ENCODE peak calls at places on chromosomes 12 and 14, in ten cellular contexts. One of them, this sample, is unnamed.

GRCh38 chr12:121799175-121799841 is 4.5 kb upstream of the SETD1B start:
- DNase-seq in activated CD4-positive, alpha-beta T cell treated with anti-CD3 and anti-CD28 coated beads, Interleukin-2, amount 10 ng/mL, durations not matched to agents 7 days and 5 days: peak
- DNase-seq in NCI-H1092: peak
- DNase-seq in stimulated activated CD4-positive, alpha-beta T cell treated with anti-CD3 and anti-CD28 coated beads, TNF-alpha, amount 100 ng/mL, for 1 hour: no peak
- DNase-seq in cardiac muscle cell: peak
- DNase-seq in T-helper 9 cell: no peak
- DNase-seq in upper lobe of right lung: peak
- DNase-seq in ELF-1: peak
- DNase-seq in EL: peak
- DNase-seq in HTR-8/SVneo: peak
- DNase-seq in this sample: peak

GRCh38 chr14:20530771-20531571 is 25.6 kb downstream of the RNASE10 start:
- DNase-seq in activated CD4-positive, alpha-beta T cell treated with anti-CD3 and anti-CD28 coated beads, Interleukin-2, amount 10 ng/mL, durations not matched to agents 7 days and 5 days: peak
- DNase-seq in NCI-H1092: peak
- DNase-seq in stimulated activated CD4-positive, alpha-beta T cell treated with anti-CD3 and anti-CD28 coated beads, TNF-alpha, amount 100 ng/mL, for 1 hour: peak
- DNase-seq in cardiac muscle cell: peak
- DNase-seq in T-helper 9 cell: peak
- DNase-seq in upper lobe of right lung: peak
- DNase-seq in ELF-1: peak
- DNase-seq in EL: peak
- DNase-seq in HTR-8/SVneo: peak
- DNase-seq in this sample: peak

GRCh38 chr12:52912711-52913423 is 8.0 kb upstream of the KRT8 start:
- DNase-seq in activated CD4-positive, alpha-beta T cell treated with anti-CD3 and anti-CD28 coated beads, Interleukin-2, amount 10 ng/mL, durations not matched to agents 7 days and 5 days: no peak
- DNase-seq in NCI-H1092: no peak
- DNase-seq in stimulated activated CD4-positive, alpha-beta T cell treated with anti-CD3 and anti-CD28 coated beads, TNF-alpha, amount 100 ng/mL, for 1 hour: no peak
- DNase-seq in cardiac muscle cell: no peak
- DNase-seq in T-helper 9 cell: no peak
- DNase-seq in upper lobe of right lung: no peak
- DNase-seq in ELF-1: no peak
- DNase-seq in EL: no peak
- DNase-seq in HTR-8/SVneo: no peak
- DNase-seq in this sample: no peak

GRCh38 chr14:71103662-71104484 is 196.6 kb downstream of the PCNX1 start:
- DNase-seq in activated CD4-positive, alpha-beta T cell treated with anti-CD3 and anti-CD28 coated beads, Interleukin-2, amount 10 ng/mL, durations not matched to agents 7 days and 5 days: peak
- DNase-seq in NCI-H1092: peak
- DNase-seq in stimulated activated CD4-positive, alpha-beta T cell treated with anti-CD3 and anti-CD28 coated beads, TNF-alpha, amount 100 ng/mL, for 1 hour: no peak
- DNase-seq in cardiac muscle cell: peak
- DNase-seq in T-helper 9 cell: no peak
- DNase-seq in upper lobe of right lung: no peak
- DNase-seq in ELF-1: no peak
- DNase-seq in EL: peak
- DNase-seq in HTR-8/SVneo: peak
- DNase-seq in this sample: no peak

GRCh38 chr14:31622060-31622459 is 60.9 kb downstream of the NUBPL start:
- DNase-seq in activated CD4-positive, alpha-beta T cell treated with anti-CD3 and anti-CD28 coated beads, Interleukin-2, amount 10 ng/mL, durations not matched to agents 7 days and 5 days: no peak
- DNase-seq in NCI-H1092: no peak
- DNase-seq in stimulated activated CD4-positive, alpha-beta T cell treated with anti-CD3 and anti-CD28 coated beads, TNF-alpha, amount 100 ng/mL, for 1 hour: no peak
- DNase-seq in cardiac muscle cell: no peak
- DNase-seq in T-helper 9 cell: no peak
- DNase-seq in upper lobe of right lung: no peak
- DNase-seq in ELF-1: no peak
- DNase-seq in EL: no peak
- DNase-seq in HTR-8/SVneo: no peak
- DNase-seq in this sample: no peak

GRCh38 chr12:41573445-41573844 is 385.3 kb downstream of the PDZRN4 start:
- DNase-seq in activated CD4-positive, alpha-beta T cell treated with anti-CD3 and anti-CD28 coated beads, Interleukin-2, amount 10 ng/mL, durations not matched to agents 7 days and 5 days: no peak
- DNase-seq in NCI-H1092: no peak
- DNase-seq in stimulated activated CD4-positive, alpha-beta T cell treated with anti-CD3 and anti-CD28 coated beads, TNF-alpha, amount 100 ng/mL, for 1 hour: no peak
- DNase-seq in cardiac muscle cell: no peak
- DNase-seq in T-helper 9 cell: no peak
- DNase-seq in upper lobe of right lung: no peak
- DNase-seq in ELF-1: no peak
- DNase-seq in EL: no peak
- DNase-seq in HTR-8/SVneo: no peak
- DNase-seq in this sample: no peak

GRCh38 chr12:49665384-49665783 is 41.8 kb downstream of the FMNL3 start:
- DNase-seq in activated CD4-positive, alpha-beta T cell treated with anti-CD3 and anti-CD28 coated beads, Interleukin-2, amount 10 ng/mL, durations not matched to agents 7 days and 5 days: no peak
- DNase-seq in NCI-H1092: no peak
- DNase-seq in stimulated activated CD4-positive, alpha-beta T cell treated with anti-CD3 and anti-CD28 coated beads, TNF-alpha, amount 100 ng/mL, for 1 hour: no peak
- DNase-seq in cardiac muscle cell: peak
- DNase-seq in T-helper 9 cell: no peak
- DNase-seq in upper lobe of right lung: no peak
- DNase-seq in ELF-1: no peak
- DNase-seq in EL: no peak
- DNase-seq in HTR-8/SVneo: no peak
- DNase-seq in this sample: no peak

GRCh38 chr14:87343641-87344040 is 649.3 kb downstream of the GALC start:
- DNase-seq in activated CD4-positive, alpha-beta T cell treated with anti-CD3 and anti-CD28 coated beads, Interleukin-2, amount 10 ng/mL, durations not matched to agents 7 days and 5 days: no peak
- DNase-seq in NCI-H1092: no peak
- DNase-seq in stimulated activated CD4-positive, alpha-beta T cell treated with anti-CD3 and anti-CD28 coated beads, TNF-alpha, amount 100 ng/mL, for 1 hour: no peak
- DNase-seq in cardiac muscle cell: no peak
- DNase-seq in T-helper 9 cell: no peak
- DNase-seq in upper lobe of right lung: no peak
- DNase-seq in ELF-1: no peak
- DNase-seq in EL: no peak
- DNase-seq in HTR-8/SVneo: no peak
- DNase-seq in this sample: no peak

GRCh38 chr12:120397827-120398563 is 29.0 kb upstream of the MSI1 start:
- DNase-seq in activated CD4-positive, alpha-beta T cell treated with anti-CD3 and anti-CD28 coated beads, Interleukin-2, amount 10 ng/mL, durations not matched to agents 7 days and 5 days: no peak
- DNase-seq in NCI-H1092: no peak
- DNase-seq in stimulated activated CD4-positive, alpha-beta T cell treated with anti-CD3 and anti-CD28 coated beads, TNF-alpha, amount 100 ng/mL, for 1 hour: no peak
- DNase-seq in cardiac muscle cell: no peak
- DNase-seq in T-helper 9 cell: no peak
- DNase-seq in upper lobe of right lung: no peak
- DNase-seq in ELF-1: no peak
- DNase-seq in EL: no peak
- DNase-seq in HTR-8/SVneo: no peak
- DNase-seq in this sample: no peak

GRCh38 chr12:42652048-42652447 is 62.5 kb upstream of the PRICKLE1 start:
- DNase-seq in activated CD4-positive, alpha-beta T cell treated with anti-CD3 and anti-CD28 coated beads, Interleukin-2, amount 10 ng/mL, durations not matched to agents 7 days and 5 days: no peak
- DNase-seq in NCI-H1092: no peak
- DNase-seq in stimulated activated CD4-positive, alpha-beta T cell treated with anti-CD3 and anti-CD28 coated beads, TNF-alpha, amount 100 ng/mL, for 1 hour: no peak
- DNase-seq in cardiac muscle cell: no peak
- DNase-seq in T-helper 9 cell: no peak
- DNase-seq in upper lobe of right lung: no peak
- DNase-seq in ELF-1: peak
- DNase-seq in EL: no peak
- DNase-seq in HTR-8/SVneo: no peak
- DNase-seq in this sample: no peak

GRCh38 chr12:93950321-93950720 is 198.1 kb upstream of the PLXNC1 start:
- DNase-seq in activated CD4-positive, alpha-beta T cell treated with anti-CD3 and anti-CD28 coated beads, Interleukin-2, amount 10 ng/mL, durations not matched to agents 7 days and 5 days: no peak
- DNase-seq in NCI-H1092: no peak
- DNase-seq in stimulated activated CD4-positive, alpha-beta T cell treated with anti-CD3 and anti-CD28 coated beads, TNF-alpha, amount 100 ng/mL, for 1 hour: no peak
- DNase-seq in cardiac muscle cell: no peak
- DNase-seq in T-helper 9 cell: no peak
- DNase-seq in upper lobe of right lung: no peak
- DNase-seq in ELF-1: no peak
- DNase-seq in EL: no peak
- DNase-seq in HTR-8/SVneo: no peak
- DNase-seq in this sample: no peak

GRCh38 chr12:94560416-94561221 is 89.7 kb downstream of the TMCC3 start:
- DNase-seq in activated CD4-positive, alpha-beta T cell treated with anti-CD3 and anti-CD28 coated beads, Interleukin-2, amount 10 ng/mL, durations not matched to agents 7 days and 5 days: no peak
- DNase-seq in NCI-H1092: no peak
- DNase-seq in stimulated activated CD4-positive, alpha-beta T cell treated with anti-CD3 and anti-CD28 coated beads, TNF-alpha, amount 100 ng/mL, for 1 hour: no peak
- DNase-seq in cardiac muscle cell: peak
- DNase-seq in T-helper 9 cell: no peak
- DNase-seq in upper lobe of right lung: no peak
- DNase-seq in ELF-1: peak
- DNase-seq in EL: peak
- DNase-seq in HTR-8/SVneo: peak
- DNase-seq in this sample: peak

GRCh38 chr14:74763803-74764531 is 851 bp downstream of the YLPM1 start:
- DNase-seq in activated CD4-positive, alpha-beta T cell treated with anti-CD3 and anti-CD28 coated beads, Interleukin-2, amount 10 ng/mL, durations not matched to agents 7 days and 5 days: peak
- DNase-seq in NCI-H1092: peak
- DNase-seq in stimulated activated CD4-positive, alpha-beta T cell treated with anti-CD3 and anti-CD28 coated beads, TNF-alpha, amount 100 ng/mL, for 1 hour: no peak
- DNase-seq in cardiac muscle cell: peak
- DNase-seq in T-helper 9 cell: no peak
- DNase-seq in upper lobe of right lung: no peak
- DNase-seq in ELF-1: peak
- DNase-seq in EL: peak
- DNase-seq in HTR-8/SVneo: peak
- DNase-seq in this sample: peak

GRCh38 chr14:97977711-97978261 is 1180.6 kb downstream of the VRK1 start:
- DNase-seq in activated CD4-positive, alpha-beta T cell treated with anti-CD3 and anti-CD28 coated beads, Interleukin-2, amount 10 ng/mL, durations not matched to agents 7 days and 5 days: peak
- DNase-seq in NCI-H1092: peak
- DNase-seq in stimulated activated CD4-positive, alpha-beta T cell treated with anti-CD3 and anti-CD28 coated beads, TNF-alpha, amount 100 ng/mL, for 1 hour: peak
- DNase-seq in cardiac muscle cell: peak
- DNase-seq in T-helper 9 cell: peak
- DNase-seq in upper lobe of right lung: peak
- DNase-seq in ELF-1: peak
- DNase-seq in EL: no peak
- DNase-seq in HTR-8/SVneo: no peak
- DNase-seq in this sample: peak

GRCh38 chr12:64706366-64706765 is 52.8 kb downstream of the GNS start:
- DNase-seq in activated CD4-positive, alpha-beta T cell treated with anti-CD3 and anti-CD28 coated beads, Interleukin-2, amount 10 ng/mL, durations not matched to agents 7 days and 5 days: no peak
- DNase-seq in NCI-H1092: no peak
- DNase-seq in stimulated activated CD4-positive, alpha-beta T cell treated with anti-CD3 and anti-CD28 coated beads, TNF-alpha, amount 100 ng/mL, for 1 hour: no peak
- DNase-seq in cardiac muscle cell: peak
- DNase-seq in T-helper 9 cell: no peak
- DNase-seq in upper lobe of right lung: no peak
- DNase-seq in ELF-1: no peak
- DNase-seq in EL: no peak
- DNase-seq in HTR-8/SVneo: no peak
- DNase-seq in this sample: no peak

GRCh38 chr14:74064883-74065282 is 19.4 kb downstream of the ALDH6A1 start:
- DNase-seq in activated CD4-positive, alpha-beta T cell treated with anti-CD3 and anti-CD28 coated beads, Interleukin-2, amount 10 ng/mL, durations not matched to agents 7 days and 5 days: no peak
- DNase-seq in NCI-H1092: no peak
- DNase-seq in stimulated activated CD4-positive, alpha-beta T cell treated with anti-CD3 and anti-CD28 coated beads, TNF-alpha, amount 100 ng/mL, for 1 hour: no peak
- DNase-seq in cardiac muscle cell: peak
- DNase-seq in T-helper 9 cell: no peak
- DNase-seq in upper lobe of right lung: no peak
- DNase-seq in ELF-1: no peak
- DNase-seq in EL: peak
- DNase-seq in HTR-8/SVneo: no peak
- DNase-seq in this sample: no peak

GRCh38 chr14:50410921-50411320 is 14.2 kb upstream of the CDKL1 start:
- DNase-seq in activated CD4-positive, alpha-beta T cell treated with anti-CD3 and anti-CD28 coated beads, Interleukin-2, amount 10 ng/mL, durations not matched to agents 7 days and 5 days: no peak
- DNase-seq in NCI-H1092: no peak
- DNase-seq in stimulated activated CD4-positive, alpha-beta T cell treated with anti-CD3 and anti-CD28 coated beads, TNF-alpha, amount 100 ng/mL, for 1 hour: no peak
- DNase-seq in cardiac muscle cell: peak
- DNase-seq in T-helper 9 cell: no peak
- DNase-seq in upper lobe of right lung: no peak
- DNase-seq in ELF-1: no peak
- DNase-seq in EL: peak
- DNase-seq in HTR-8/SVneo: no peak
- DNase-seq in this sample: no peak

GRCh38 chr12:1527789-1528188 is 66.6 kb downstream of the FBXL14 start:
- DNase-seq in activated CD4-positive, alpha-beta T cell treated with anti-CD3 and anti-CD28 coated beads, Interleukin-2, amount 10 ng/mL, durations not matched to agents 7 days and 5 days: no peak
- DNase-seq in NCI-H1092: no peak
- DNase-seq in stimulated activated CD4-positive, alpha-beta T cell treated with anti-CD3 and anti-CD28 coated beads, TNF-alpha, amount 100 ng/mL, for 1 hour: no peak
- DNase-seq in cardiac muscle cell: peak
- DNase-seq in T-helper 9 cell: no peak
- DNase-seq in upper lobe of right lung: peak
- DNase-seq in ELF-1: no peak
- DNase-seq in EL: peak
- DNase-seq in HTR-8/SVneo: peak
- DNase-seq in this sample: no peak

GRCh38 chr12:69117566-69118266 is 121.7 kb upstream of the CPSF6 start:
- DNase-seq in activated CD4-positive, alpha-beta T cell treated with anti-CD3 and anti-CD28 coated beads, Interleukin-2, amount 10 ng/mL, durations not matched to agents 7 days and 5 days: no peak
- DNase-seq in NCI-H1092: no peak
- DNase-seq in stimulated activated CD4-positive, alpha-beta T cell treated with anti-CD3 and anti-CD28 coated beads, TNF-alpha, amount 100 ng/mL, for 1 hour: no peak
- DNase-seq in cardiac muscle cell: no peak
- DNase-seq in T-helper 9 cell: no peak
- DNase-seq in upper lobe of right lung: no peak
- DNase-seq in ELF-1: no peak
- DNase-seq in EL: no peak
- DNase-seq in HTR-8/SVneo: no peak
- DNase-seq in this sample: no peak

GRCh38 chr14:99603471-99603933 is 505 bp downstream of the CCDC85C start:
- DNase-seq in activated CD4-positive, alpha-beta T cell treated with anti-CD3 and anti-CD28 coated beads, Interleukin-2, amount 10 ng/mL, durations not matched to agents 7 days and 5 days: peak
- DNase-seq in NCI-H1092: no peak
- DNase-seq in stimulated activated CD4-positive, alpha-beta T cell treated with anti-CD3 and anti-CD28 coated beads, TNF-alpha, amount 100 ng/mL, for 1 hour: peak
- DNase-seq in cardiac muscle cell: peak
- DNase-seq in T-helper 9 cell: peak
- DNase-seq in upper lobe of right lung: peak
- DNase-seq in ELF-1: peak
- DNase-seq in EL: peak
- DNase-seq in HTR-8/SVneo: no peak
- DNase-seq in this sample: peak

GRCh38 chr14:87869619-87870583 is 123.1 kb downstream of the GALC start:
- DNase-seq in activated CD4-positive, alpha-beta T cell treated with anti-CD3 and anti-CD28 coated beads, Interleukin-2, amount 10 ng/mL, durations not matched to agents 7 days and 5 days: no peak
- DNase-seq in NCI-H1092: no peak
- DNase-seq in stimulated activated CD4-positive, alpha-beta T cell treated with anti-CD3 and anti-CD28 coated beads, TNF-alpha, amount 100 ng/mL, for 1 hour: no peak
- DNase-seq in cardiac muscle cell: peak
- DNase-seq in T-helper 9 cell: no peak
- DNase-seq in upper lobe of right lung: no peak
- DNase-seq in ELF-1: no peak
- DNase-seq in EL: peak
- DNase-seq in HTR-8/SVneo: peak
- DNase-seq in this sample: no peak

GRCh38 chr12:117039891-117040309 is 59.3 kb downstream of the TESC start:
- DNase-seq in activated CD4-positive, alpha-beta T cell treated with anti-CD3 and anti-CD28 coated beads, Interleukin-2, amount 10 ng/mL, durations not matched to agents 7 days and 5 days: no peak
- DNase-seq in NCI-H1092: no peak
- DNase-seq in stimulated activated CD4-positive, alpha-beta T cell treated with anti-CD3 and anti-CD28 coated beads, TNF-alpha, amount 100 ng/mL, for 1 hour: no peak
- DNase-seq in cardiac muscle cell: no peak
- DNase-seq in T-helper 9 cell: no peak
- DNase-seq in upper lobe of right lung: no peak
- DNase-seq in ELF-1: no peak
- DNase-seq in EL: no peak
- DNase-seq in HTR-8/SVneo: no peak
- DNase-seq in this sample: no peak

GRCh38 chr12:108812324-108812723 is 45.1 kb downstream of the SSH1 start:
- DNase-seq in activated CD4-positive, alpha-beta T cell treated with anti-CD3 and anti-CD28 coated beads, Interleukin-2, amount 10 ng/mL, durations not matched to agents 7 days and 5 days: no peak
- DNase-seq in NCI-H1092: no peak
- DNase-seq in stimulated activated CD4-positive, alpha-beta T cell treated with anti-CD3 and anti-CD28 coated beads, TNF-alpha, amount 100 ng/mL, for 1 hour: no peak
- DNase-seq in cardiac muscle cell: no peak
- DNase-seq in T-helper 9 cell: no peak
- DNase-seq in upper lobe of right lung: no peak
- DNase-seq in ELF-1: no peak
- DNase-seq in EL: no peak
- DNase-seq in HTR-8/SVneo: no peak
- DNase-seq in this sample: no peak

GRCh38 chr12:124633269-124633953 is 66.0 kb upstream of the NCOR2 start:
- DNase-seq in activated CD4-positive, alpha-beta T cell treated with anti-CD3 and anti-CD28 coated beads, Interleukin-2, amount 10 ng/mL, durations not matched to agents 7 days and 5 days: no peak
- DNase-seq in NCI-H1092: no peak
- DNase-seq in stimulated activated CD4-positive, alpha-beta T cell treated with anti-CD3 and anti-CD28 coated beads, TNF-alpha, amount 100 ng/mL, for 1 hour: no peak
- DNase-seq in cardiac muscle cell: peak
- DNase-seq in T-helper 9 cell: no peak
- DNase-seq in upper lobe of right lung: no peak
- DNase-seq in ELF-1: no peak
- DNase-seq in EL: no peak
- DNase-seq in HTR-8/SVneo: no peak
- DNase-seq in this sample: no peak

GRCh38 chr12:102388469-102388868 is 91.9 kb downstream of the IGF1 start:
- DNase-seq in activated CD4-positive, alpha-beta T cell treated with anti-CD3 and anti-CD28 coated beads, Interleukin-2, amount 10 ng/mL, durations not matched to agents 7 days and 5 days: no peak
- DNase-seq in NCI-H1092: no peak
- DNase-seq in stimulated activated CD4-positive, alpha-beta T cell treated with anti-CD3 and anti-CD28 coated beads, TNF-alpha, amount 100 ng/mL, for 1 hour: no peak
- DNase-seq in cardiac muscle cell: no peak
- DNase-seq in T-helper 9 cell: no peak
- DNase-seq in upper lobe of right lung: no peak
- DNase-seq in ELF-1: no peak
- DNase-seq in EL: no peak
- DNase-seq in HTR-8/SVneo: no peak
- DNase-seq in this sample: no peak

GRCh38 chr14:31122921-31123320 is 84.7 kb downstream of the HECTD1 start:
- DNase-seq in activated CD4-positive, alpha-beta T cell treated with anti-CD3 and anti-CD28 coated beads, Interleukin-2, amount 10 ng/mL, durations not matched to agents 7 days and 5 days: no peak
- DNase-seq in NCI-H1092: no peak
- DNase-seq in stimulated activated CD4-positive, alpha-beta T cell treated with anti-CD3 and anti-CD28 coated beads, TNF-alpha, amount 100 ng/mL, for 1 hour: no peak
- DNase-seq in cardiac muscle cell: no peak
- DNase-seq in T-helper 9 cell: no peak
- DNase-seq in upper lobe of right lung: no peak
- DNase-seq in ELF-1: peak
- DNase-seq in EL: no peak
- DNase-seq in HTR-8/SVneo: no peak
- DNase-seq in this sample: no peak

GRCh38 chr14:71498151-71498734 is 434.0 kb upstream of the RGS6 start:
- DNase-seq in activated CD4-positive, alpha-beta T cell treated with anti-CD3 and anti-CD28 coated beads, Interleukin-2, amount 10 ng/mL, durations not matched to agents 7 days and 5 days: no peak
- DNase-seq in NCI-H1092: no peak
- DNase-seq in stimulated activated CD4-positive, alpha-beta T cell treated with anti-CD3 and anti-CD28 coated beads, TNF-alpha, amount 100 ng/mL, for 1 hour: no peak
- DNase-seq in cardiac muscle cell: no peak
- DNase-seq in T-helper 9 cell: no peak
- DNase-seq in upper lobe of right lung: no peak
- DNase-seq in ELF-1: no peak
- DNase-seq in EL: peak
- DNase-seq in HTR-8/SVneo: no peak
- DNase-seq in this sample: no peak

GRCh38 chr14:20655851-20656250 is 14.4 kb upstream of the OR6S1 start:
- DNase-seq in activated CD4-positive, alpha-beta T cell treated with anti-CD3 and anti-CD28 coated beads, Interleukin-2, amount 10 ng/mL, durations not matched to agents 7 days and 5 days: no peak
- DNase-seq in NCI-H1092: no peak
- DNase-seq in stimulated activated CD4-positive, alpha-beta T cell treated with anti-CD3 and anti-CD28 coated beads, TNF-alpha, amount 100 ng/mL, for 1 hour: no peak
- DNase-seq in cardiac muscle cell: no peak
- DNase-seq in T-helper 9 cell: no peak
- DNase-seq in upper lobe of right lung: no peak
- DNase-seq in ELF-1: no peak
- DNase-seq in EL: no peak
- DNase-seq in HTR-8/SVneo: no peak
- DNase-seq in this sample: no peak

This sample was measured in CD4-positive, CD25-positive, alpha-beta regulatory T cell.